ENCODE peak calls at places on chromosomes 6 and 20, in eight cellular contexts. One of them, this sample, is unnamed.

GRCh38 chr6:84422380-84422968 is 195.0 kb upstream of the CEP162 start:
- DNase-seq in SK-N-SH: peak; percentile 12
- DNase-seq in psoas muscle: peak; percentile 37
- DNase-seq in A549: peak; percentile 18
- DNase-seq in pancreas: no peak
- DNase-seq in stomach: no peak
- DNase-seq in left ventricle myocardium inferior: peak; percentile 46
- DNase-seq in transverse colon: peak; percentile 21
- DNase-seq in this sample: peak; percentile 79

GRCh38 chr6:57173056-57173885 is 1.1 kb downstream of the BAG2 start:
- DNase-seq in SK-N-SH: peak; percentile 36
- DNase-seq in psoas muscle: no peak
- DNase-seq in A549: peak; percentile 21
- DNase-seq in pancreas: no peak
- DNase-seq in stomach: no peak
- DNase-seq in left ventricle myocardium inferior: no peak
- DNase-seq in transverse colon: peak; percentile 17
- DNase-seq in this sample: peak; percentile 84

GRCh38 chr6:129929433-129929832 is 68.3 kb upstream of the TMEM244 start:
- DNase-seq in SK-N-SH: no peak
- DNase-seq in psoas muscle: no peak
- DNase-seq in A549: no peak
- DNase-seq in pancreas: no peak
- DNase-seq in stomach: no peak
- DNase-seq in left ventricle myocardium inferior: no peak
- DNase-seq in transverse colon: no peak
- DNase-seq in this sample: no peak

GRCh38 chr6:48069280-48069679 is 41.7 kb downstream of the PTCHD4 start:
- DNase-seq in SK-N-SH: peak; percentile 7
- DNase-seq in psoas muscle: no peak
- DNase-seq in A549: no peak
- DNase-seq in pancreas: no peak
- DNase-seq in stomach: no peak
- DNase-seq in left ventricle myocardium inferior: no peak
- DNase-seq in transverse colon: no peak
- DNase-seq in this sample: no peak

GRCh38 chr20:50312002-50312681 is 121.5 kb downstream of the CEBPB start:
- DNase-seq in SK-N-SH: no peak
- DNase-seq in psoas muscle: no peak
- DNase-seq in A549: no peak
- DNase-seq in pancreas: no peak
- DNase-seq in stomach: no peak
- DNase-seq in left ventricle myocardium inferior: no peak
- DNase-seq in transverse colon: peak; percentile 3
- DNase-seq in this sample: no peak

GRCh38 chr6:155599571-155599970 is 143.9 kb upstream of the NOX3 start:
- DNase-seq in SK-N-SH: no peak
- DNase-seq in psoas muscle: no peak
- DNase-seq in A549: no peak
- DNase-seq in pancreas: no peak
- DNase-seq in stomach: no peak
- DNase-seq in left ventricle myocardium inferior: no peak
- DNase-seq in transverse colon: no peak
- DNase-seq in this sample: no peak

GRCh38 chr6:150881911-150882481 is 16.5 kb downstream of the MTHFD1L start:
- DNase-seq in SK-N-SH: peak; percentile 67
- DNase-seq in psoas muscle: no peak
- DNase-seq in A549: peak; percentile 18
- DNase-seq in pancreas: no peak
- DNase-seq in stomach: no peak
- DNase-seq in left ventricle myocardium inferior: peak; percentile 57
- DNase-seq in transverse colon: no peak
- DNase-seq in this sample: no peak

GRCh38 chr6:166989427-166990034 is 9.7 kb upstream of the CEP43 start:
- DNase-seq in SK-N-SH: peak; percentile 34
- DNase-seq in psoas muscle: no peak
- DNase-seq in A549: no peak
- DNase-seq in pancreas: no peak
- DNase-seq in stomach: no peak
- DNase-seq in left ventricle myocardium inferior: no peak
- DNase-seq in transverse colon: no peak
- DNase-seq in this sample: peak; percentile 81

GRCh38 chr20:5989539-5989938 is 39.1 kb downstream of the MCM8 start:
- DNase-seq in SK-N-SH: no peak
- DNase-seq in psoas muscle: no peak
- DNase-seq in A549: peak; percentile 29
- DNase-seq in pancreas: no peak
- DNase-seq in stomach: no peak
- DNase-seq in left ventricle myocardium inferior: no peak
- DNase-seq in transverse colon: no peak
- DNase-seq in this sample: peak; percentile 49

GRCh38 chr6:107115695-107116327 is 496 bp upstream of the BEND3 start:
- DNase-seq in SK-N-SH: peak; percentile 85
- DNase-seq in psoas muscle: peak; percentile 27
- DNase-seq in A549: peak; percentile 35
- DNase-seq in pancreas: peak; percentile 54
- DNase-seq in stomach: peak; percentile 51
- DNase-seq in left ventricle myocardium inferior: no peak
- DNase-seq in transverse colon: peak; percentile 59
- DNase-seq in this sample: peak; percentile 96

GRCh38 chr6:28635547-28636158 is 110.0 kb downstream of the GPX5 start:
- DNase-seq in SK-N-SH: peak; percentile 81
- DNase-seq in psoas muscle: no peak
- DNase-seq in A549: no peak
- DNase-seq in pancreas: no peak
- DNase-seq in stomach: no peak
- DNase-seq in left ventricle myocardium inferior: no peak
- DNase-seq in transverse colon: no peak
- DNase-seq in this sample: no peak

GRCh38 chr6:31691564-31692108 is 10.8 kb upstream of the LY6G5C start:
- DNase-seq in SK-N-SH: no peak
- DNase-seq in psoas muscle: no peak
- DNase-seq in A549: no peak
- DNase-seq in pancreas: no peak
- DNase-seq in stomach: no peak
- DNase-seq in left ventricle myocardium inferior: no peak
- DNase-seq in transverse colon: no peak
- DNase-seq in this sample: no peak

GRCh38 chr6:158040051-158040803 is 58.6 kb downstream of the SYNJ2 start:
- DNase-seq in SK-N-SH: peak; percentile 52
- DNase-seq in psoas muscle: no peak
- DNase-seq in A549: peak; percentile 88
- DNase-seq in pancreas: no peak
- DNase-seq in stomach: no peak
- DNase-seq in left ventricle myocardium inferior: no peak
- DNase-seq in transverse colon: no peak
- DNase-seq in this sample: no peak

GRCh38 chr20:23884771-23885162 is 5.2 kb upstream of the CST5 start:
- DNase-seq in SK-N-SH: no peak
- DNase-seq in psoas muscle: no peak
- DNase-seq in A549: no peak
- DNase-seq in pancreas: no peak
- DNase-seq in stomach: no peak
- DNase-seq in left ventricle myocardium inferior: no peak
- DNase-seq in transverse colon: no peak
- DNase-seq in this sample: no peak

GRCh38 chr20:45052698-45053440 is 48.1 kb downstream of the KCNS1 start:
- DNase-seq in SK-N-SH: no peak
- DNase-seq in psoas muscle: no peak
- DNase-seq in A549: no peak
- DNase-seq in pancreas: no peak
- DNase-seq in stomach: no peak
- DNase-seq in left ventricle myocardium inferior: no peak
- DNase-seq in transverse colon: no peak
- DNase-seq in this sample: no peak

DNA sequence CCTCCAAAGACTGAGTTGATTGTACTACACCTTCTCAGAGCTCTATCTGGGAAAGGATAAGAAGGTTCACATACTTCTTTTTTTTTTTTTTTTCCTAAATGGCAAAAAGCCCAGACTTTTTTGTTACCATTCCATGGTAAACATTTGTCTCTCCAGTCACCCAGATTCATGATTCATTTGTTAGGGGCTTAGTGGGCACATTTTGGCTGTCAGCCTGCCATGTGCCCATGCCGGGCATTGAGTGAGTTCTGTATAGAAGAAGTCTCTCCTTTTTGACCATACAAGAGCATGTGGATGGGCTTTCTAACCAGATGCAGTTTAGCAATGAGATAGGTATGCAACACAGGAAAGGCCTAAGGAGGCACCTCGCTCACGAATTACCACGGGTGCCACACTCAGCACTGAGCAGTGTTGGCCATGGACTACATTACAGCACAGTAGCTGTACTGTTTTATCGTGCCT is 447.5 kb upstream of the HSF2 start:
- DNase-seq in SK-N-SH: no peak
- DNase-seq in psoas muscle: no peak
- DNase-seq in A549: no peak
- DNase-seq in pancreas: peak; percentile 14
- DNase-seq in stomach: no peak
- DNase-seq in left ventricle myocardium inferior: no peak
- DNase-seq in transverse colon: no peak
- DNase-seq in this sample: no peak
- H3K27ac ChIP-seq in SK-N-SH: peak overlapping the region; percentile 70
- H3K27ac ChIP-seq in psoas muscle: no peak overlapping the region
- H3K27ac ChIP-seq in A549: no peak overlapping the region
- H3K27ac ChIP-seq in pancreas: no peak overlapping the region
- H3K27ac ChIP-seq in stomach: no peak overlapping the region
- H3K27ac ChIP-seq in left ventricle myocardium inferior: no peak overlapping the region
- H3K27ac ChIP-seq in transverse colon: no peak overlapping the region
- H3K27ac ChIP-seq in this sample: no peak overlapping the region

DNA sequence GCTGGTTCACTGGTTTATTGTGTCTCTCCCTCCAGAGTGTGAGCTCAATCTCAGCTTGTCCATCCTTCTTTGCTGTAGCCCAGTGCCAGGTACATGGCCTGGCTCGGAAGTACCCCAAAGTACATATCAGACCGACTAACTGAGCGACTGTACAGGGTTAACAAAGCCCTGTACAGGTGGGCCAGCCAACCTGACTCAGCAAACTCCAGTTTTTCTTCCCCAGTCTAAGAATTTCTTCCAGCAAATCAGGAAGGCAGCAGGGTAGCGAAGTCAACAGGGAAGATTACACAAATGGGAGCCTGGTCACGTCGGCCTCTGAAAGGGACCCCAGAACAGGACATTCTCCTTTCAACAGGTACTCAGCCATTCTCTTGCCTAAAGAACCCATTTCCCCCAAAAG is 31.3 kb downstream of the ZMYND8 start:
- DNase-seq in SK-N-SH: no peak
- DNase-seq in psoas muscle: peak; percentile 0
- DNase-seq in A549: no peak
- DNase-seq in pancreas: no peak
- DNase-seq in stomach: no peak
- DNase-seq in left ventricle myocardium inferior: no peak
- DNase-seq in transverse colon: no peak
- DNase-seq in this sample: no peak
- H3K4me1 ChIP-seq in SK-N-SH: peaks cover 9% of the 10 kb centered on the region
- H3K4me1 ChIP-seq in psoas muscle: peaks cover 26% of the 10 kb centered on the region
- H3K4me1 ChIP-seq in A549: peaks cover 92% of the 10 kb centered on the region
- H3K4me1 ChIP-seq in pancreas: peaks cover 30% of the 10 kb centered on the region
- H3K4me1 ChIP-seq in stomach: peaks cover 98% of the 10 kb centered on the region
- H3K4me1 ChIP-seq in left ventricle myocardium inferior: peaks cover 94% of the 10 kb centered on the region
- H3K4me1 ChIP-seq in transverse colon: peaks cover 41% of the 10 kb centered on the region
- H3K4me1 ChIP-seq in this sample: no peaks in the 10 kb centered on the region

GRCh38 chr6:34672657-34673043 is 23.9 kb downstream of the ILRUN start:
- DNase-seq in SK-N-SH: no peak
- DNase-seq in psoas muscle: no peak
- DNase-seq in A549: no peak
- DNase-seq in pancreas: no peak
- DNase-seq in stomach: no peak
- DNase-seq in left ventricle myocardium inferior: no peak
- DNase-seq in transverse colon: no peak
- DNase-seq in this sample: no peak

GRCh38 chr6:34674268-34674639 is 22.3 kb downstream of the ILRUN start:
- DNase-seq in SK-N-SH: no peak
- DNase-seq in psoas muscle: no peak
- DNase-seq in A549: no peak
- DNase-seq in pancreas: no peak
- DNase-seq in stomach: no peak
- DNase-seq in left ventricle myocardium inferior: no peak
- DNase-seq in transverse colon: no peak
- DNase-seq in this sample: no peak

GRCh38 chr6:34671801-34672656 is 24.5 kb downstream of the ILRUN start:
- DNase-seq in SK-N-SH: no peak
- DNase-seq in psoas muscle: no peak
- DNase-seq in A549: no peak
- DNase-seq in pancreas: no peak
- DNase-seq in stomach: no peak
- DNase-seq in left ventricle myocardium inferior: no peak
- DNase-seq in transverse colon: peak; percentile 68
- DNase-seq in this sample: no peak

GRCh38 chr6:34673079-34673478 is 23.5 kb downstream of the ILRUN start:
- DNase-seq in SK-N-SH: no peak
- DNase-seq in psoas muscle: no peak
- DNase-seq in A549: no peak
- DNase-seq in pancreas: no peak
- DNase-seq in stomach: no peak
- DNase-seq in left ventricle myocardium inferior: no peak
- DNase-seq in transverse colon: no peak
- DNase-seq in this sample: no peak

GRCh38 chr6:34671362-34671761 is 25.2 kb downstream of the ILRUN start:
- DNase-seq in SK-N-SH: no peak
- DNase-seq in psoas muscle: no peak
- DNase-seq in A549: no peak
- DNase-seq in pancreas: no peak
- DNase-seq in stomach: no peak
- DNase-seq in left ventricle myocardium inferior: no peak
- DNase-seq in transverse colon: no peak
- DNase-seq in this sample: no peak
- H3K4me3 ChIP-seq in SK-N-SH: no peak overlapping the region
- H3K4me3 ChIP-seq in psoas muscle: no peak overlapping the region
- H3K4me3 ChIP-seq in A549: no peak overlapping the region
- H3K4me3 ChIP-seq in pancreas: no peak overlapping the region
- H3K4me3 ChIP-seq in stomach: no peak overlapping the region
- H3K4me3 ChIP-seq in left ventricle myocardium inferior: no peak overlapping the region
- H3K4me3 ChIP-seq in transverse colon: no peak overlapping the region
- H3K4me3 ChIP-seq in this sample: no peak overlapping the region

GRCh38 chr6:36683145-36683655 is 4.7 kb downstream of the CDKN1A start:
- DNase-seq in SK-N-SH: no peak
- DNase-seq in psoas muscle: no peak
- DNase-seq in A549: no peak
- DNase-seq in pancreas: peak; percentile 62
- DNase-seq in stomach: peak; percentile 45
- DNase-seq in left ventricle myocardium inferior: no peak
- DNase-seq in transverse colon: no peak
- DNase-seq in this sample: no peak

GRCh38 chr6:36683656-36684446 is 5.3 kb downstream of the CDKN1A start:
- DNase-seq in SK-N-SH: no peak
- DNase-seq in psoas muscle: no peak
- DNase-seq in A549: no peak
- DNase-seq in pancreas: peak; percentile 75
- DNase-seq in stomach: no peak
- DNase-seq in left ventricle myocardium inferior: no peak
- DNase-seq in transverse colon: no peak
- DNase-seq in this sample: no peak

GRCh38 chr6:36684447-36684812 is 5.9 kb downstream of the CDKN1A start:
- DNase-seq in SK-N-SH: no peak
- DNase-seq in psoas muscle: no peak
- DNase-seq in A549: no peak
- DNase-seq in pancreas: no peak
- DNase-seq in stomach: no peak
- DNase-seq in left ventricle myocardium inferior: no peak
- DNase-seq in transverse colon: no peak
- DNase-seq in this sample: no peak

GRCh38 chr6:36685198-36685919 is 6.8 kb downstream of the CDKN1A start:
- DNase-seq in SK-N-SH: no peak
- DNase-seq in psoas muscle: no peak
- DNase-seq in A549: no peak
- DNase-seq in pancreas: no peak
- DNase-seq in stomach: no peak
- DNase-seq in left ventricle myocardium inferior: no peak
- DNase-seq in transverse colon: no peak
- DNase-seq in this sample: no peak

GRCh38 chr6:36682328-36683144 is 4.0 kb downstream of the CDKN1A start:
- DNase-seq in SK-N-SH: no peak
- DNase-seq in psoas muscle: peak; percentile 51
- DNase-seq in A549: no peak
- DNase-seq in pancreas: peak; percentile 93
- DNase-seq in stomach: peak; percentile 89
- DNase-seq in left ventricle myocardium inferior: peak; percentile 52
- DNase-seq in transverse colon: peak; percentile 85
- DNase-seq in this sample: no peak
- H3K27ac ChIP-seq in SK-N-SH: peak overlapping the region; percentile 55
- H3K27ac ChIP-seq in psoas muscle: peak overlapping the region; percentile 99
- H3K27ac ChIP-seq in A549: peak overlapping the region; percentile 74
- H3K27ac ChIP-seq in pancreas: peak overlapping the region; percentile 83
- H3K27ac ChIP-seq in stomach: peak overlapping the region; percentile 52
- H3K27ac ChIP-seq in left ventricle myocardium inferior: peak overlapping the region; percentile 58
- H3K27ac ChIP-seq in transverse colon: peak overlapping the region; percentile 52
- H3K27ac ChIP-seq in this sample: no peak overlapping the region